ENCODE peak calls at places on chromosomes 11 and 22, in seven cellular contexts. Z, O, T, F, E, S and G are unnamed samples.

GRCh38 chr11:115364892-115365291 is 139.3 kb downstream of the CADM1 start:
- DNase-seq in Z (no peak), O (no peak), T (no peak), F (no peak), E (no peak), S (no peak), G (no peak)

GRCh38 chr22:39514373-39514973 is 5.9 kb upstream of the ATF4 start:
- DNase-seq in Z (peak), O (no peak), T (no peak), F (no peak), E (peak), S (peak), G (no peak)

GRCh38 chr11:8206251-8207079 is 37.6 kb upstream of the RIC3 start:
- DNase-seq in Z (no peak), O (no peak), T (no peak), F (no peak), E (no peak), S (no peak), G (no peak)

GRCh38 chr22:43001271-43002197 is 13.4 kb downstream of the PACSIN2 start:
- DNase-seq in Z (no peak), O (no peak), T (no peak), F (no peak), E (peak), S (peak), G (no peak)

GRCh38 chr11:119330237-119330636 is 4.1 kb upstream of the RNF26 start:
- DNase-seq in Z (no peak), O (no peak), T (no peak), F (no peak), E (no peak), S (no peak), G (no peak)

GRCh38 chr11:12528487-12528886 is 145.7 kb upstream of the TEAD1 start:
- DNase-seq in Z (no peak), O (no peak), T (no peak), F (no peak), E (no peak), S (no peak), G (no peak)

GRCh38 chr11:84947970-84948600 is 679.1 kb downstream of the DLG2 start:
- DNase-seq in Z (no peak), O (no peak), T (no peak), F (no peak), E (no peak), S (peak), G (no peak)

GRCh38 chr11:86672007-86672621 is at the start of gene ME3:
- DNase-seq in Z (peak), O (peak), T (peak), F (peak), E (peak), S (peak), G (peak)

GRCh38 chr11:11292839-11293238 is 60.2 kb downstream of the CSNK2A3 start:
- DNase-seq in Z (no peak), O (no peak), T (no peak), F (no peak), E (no peak), S (no peak), G (no peak)